ENCODE peak calls at places on chromosomes 5 and 9, in six cellular contexts. One of them, this sample, is unnamed.
A peak's percentile ranks its signal among the peaks of the same experiment; 100 is the strongest.

GRCh38 chr5:171989946-171990712 is 16.3 kb downstream of the FBXW11 start:
- DNase-seq in endothelial cell of umbilical vein: no peak
- DNase-seq in H9: no peak
- DNase-seq in GM10248: no peak
- DNase-seq in fibroblast of the aortic adventitia: no peak
- DNase-seq in IMR-90: no peak
- DNase-seq in this sample: no peak

GRCh38 chr9:104506565-104506964 is 2.5 kb downstream of the OR13F1 start:
- DNase-seq in endothelial cell of umbilical vein: no peak
- DNase-seq in H9: no peak
- DNase-seq in GM10248: no peak
- DNase-seq in fibroblast of the aortic adventitia: no peak
- DNase-seq in IMR-90: no peak
- DNase-seq in this sample: no peak

GRCh38 chr5:142097681-142098080 is 10.9 kb upstream of the NDFIP1 start:
- DNase-seq in endothelial cell of umbilical vein: no peak
- DNase-seq in H9: no peak
- DNase-seq in GM10248: no peak
- DNase-seq in fibroblast of the aortic adventitia: no peak
- DNase-seq in IMR-90: no peak
- DNase-seq in this sample: peak; percentile 52

GRCh38 chr5:58849995-58850667 is 267.3 kb downstream of the RAB3C start:
- DNase-seq in endothelial cell of umbilical vein: peak; percentile 44
- DNase-seq in H9: no peak
- DNase-seq in GM10248: peak; percentile 26
- DNase-seq in fibroblast of the aortic adventitia: peak; percentile 47
- DNase-seq in IMR-90: peak; percentile 26
- DNase-seq in this sample: peak; percentile 30

GRCh38 chr9:71514344-71514975 is 253.9 kb downstream of the CEMIP2 start:
- DNase-seq in endothelial cell of umbilical vein: no peak
- DNase-seq in H9: no peak
- DNase-seq in GM10248: no peak
- DNase-seq in fibroblast of the aortic adventitia: no peak
- DNase-seq in IMR-90: no peak
- DNase-seq in this sample: no peak

GRCh38 chr5:171309526-171310333 is 682 bp downstream of the TLX3 start:
- DNase-seq in endothelial cell of umbilical vein: no peak
- DNase-seq in H9: peak; percentile 78
- DNase-seq in GM10248: no peak
- DNase-seq in fibroblast of the aortic adventitia: no peak
- DNase-seq in IMR-90: no peak
- DNase-seq in this sample: no peak

GRCh38 chr9:5551368-5551767 is 41.0 kb downstream of the PDCD1LG2 start:
- DNase-seq in endothelial cell of umbilical vein: no peak
- DNase-seq in H9: no peak
- DNase-seq in GM10248: no peak
- DNase-seq in fibroblast of the aortic adventitia: no peak
- DNase-seq in IMR-90: no peak
- DNase-seq in this sample: no peak

GRCh38 chr5:67610191-67610912 is 413.8 kb upstream of the CD180 start:
- DNase-seq in endothelial cell of umbilical vein: no peak
- DNase-seq in H9: no peak
- DNase-seq in GM10248: no peak
- DNase-seq in fibroblast of the aortic adventitia: no peak
- DNase-seq in IMR-90: no peak
- DNase-seq in this sample: no peak

GRCh38 chr9:95796029-95796428 is 79.5 kb upstream of the ERCC6L2 start:
- DNase-seq in endothelial cell of umbilical vein: no peak
- DNase-seq in H9: no peak
- DNase-seq in GM10248: no peak
- DNase-seq in fibroblast of the aortic adventitia: no peak
- DNase-seq in IMR-90: no peak
- DNase-seq in this sample: no peak

GRCh38 chr9:124215956-124216355 is 41.8 kb upstream of the NEK6 start:
- DNase-seq in endothelial cell of umbilical vein: no peak
- DNase-seq in H9: no peak
- DNase-seq in GM10248: no peak
- DNase-seq in fibroblast of the aortic adventitia: no peak
- DNase-seq in IMR-90: no peak
- DNase-seq in this sample: no peak

GRCh38 chr5:122500245-122501086 is 188.4 kb downstream of the SNCAIP start:
- DNase-seq in endothelial cell of umbilical vein: peak; percentile 49
- DNase-seq in H9: peak; percentile 73
- DNase-seq in GM10248: peak; percentile 22
- DNase-seq in fibroblast of the aortic adventitia: peak; percentile 74
- DNase-seq in IMR-90: peak; percentile 72
- DNase-seq in this sample: peak; percentile 53

GRCh38 chr5:7331083-7331482 is 64.9 kb upstream of the ADCY2 start:
- DNase-seq in endothelial cell of umbilical vein: no peak
- DNase-seq in H9: peak; percentile 42
- DNase-seq in GM10248: no peak
- DNase-seq in fibroblast of the aortic adventitia: peak; percentile 9
- DNase-seq in IMR-90: no peak
- DNase-seq in this sample: no peak

DNA sequence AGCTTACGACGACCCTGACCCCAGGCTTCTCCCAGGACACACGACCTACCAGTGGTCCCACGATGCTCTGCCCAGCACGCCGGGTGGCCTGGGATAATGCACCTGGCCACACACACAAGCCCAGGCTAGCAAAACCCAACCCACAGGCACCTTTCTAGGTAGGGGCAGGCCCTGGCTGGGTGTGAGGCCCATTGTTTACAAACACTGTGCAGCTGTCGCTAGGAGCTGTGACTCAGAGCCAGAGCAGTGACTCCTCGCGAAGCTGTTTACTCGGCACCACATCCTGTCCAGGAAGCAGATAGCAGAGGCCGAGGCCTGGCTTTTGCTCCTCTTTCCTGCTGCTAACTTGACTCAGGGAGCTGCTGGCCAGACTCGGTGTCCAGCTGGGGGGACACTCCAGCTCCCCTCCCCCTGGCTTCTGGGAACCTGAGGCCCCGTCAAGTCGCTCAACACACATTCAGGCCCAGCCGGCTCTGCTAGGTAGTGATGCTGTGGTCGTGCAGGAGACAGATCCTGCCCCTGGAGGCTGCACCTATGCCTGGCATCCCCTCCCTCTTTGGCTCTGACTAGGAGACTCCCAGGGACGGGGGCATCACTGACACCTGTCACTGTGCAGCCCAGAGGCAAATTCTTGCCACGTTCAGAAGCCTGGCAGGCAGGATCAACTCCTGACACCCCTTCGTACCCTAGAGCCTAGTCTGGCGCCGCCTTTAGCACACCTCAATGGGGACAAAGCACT is 12.8 kb upstream of the RALGDS start:
- DNase-seq in endothelial cell of umbilical vein: peak; percentile 98
- DNase-seq in H9: peak; percentile 72
- DNase-seq in GM10248: peak; percentile 93
- DNase-seq in fibroblast of the aortic adventitia: peak; percentile 86
- DNase-seq in IMR-90: peak; percentile 96
- DNase-seq in this sample: peak; percentile 98
- TF ChIP-seq CTCF in endothelial cell of umbilical vein: peak; percentile 1
- TF ChIP-seq CTCF in H9: no peak
- TF ChIP-seq CTCF in GM10248: no peak
- TF ChIP-seq CTCF in fibroblast of the aortic adventitia: no peak
- TF ChIP-seq CTCF in IMR-90: no peak
- TF ChIP-seq CTCF in this sample: no peak

DNA sequence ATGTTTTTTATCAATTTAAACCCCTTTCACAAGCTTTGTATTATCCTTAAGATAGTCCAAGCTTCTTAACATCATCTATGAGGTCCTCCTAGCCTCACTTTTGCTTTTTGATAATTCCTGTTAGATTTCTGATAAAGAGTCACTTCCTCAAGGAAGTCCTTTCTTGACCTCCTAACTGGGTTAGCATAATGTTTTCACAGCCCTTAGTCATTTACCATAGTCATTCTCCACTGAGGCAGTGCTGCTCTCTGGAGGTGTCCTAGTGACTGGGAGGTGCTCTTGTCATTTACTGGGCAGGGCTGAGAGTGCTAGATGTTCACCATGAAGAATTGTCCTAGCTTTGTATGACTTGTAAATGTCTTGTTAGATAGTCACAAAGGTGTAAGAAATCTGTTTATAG is 26.4 kb downstream of the TNPO1 start:
- DNase-seq in endothelial cell of umbilical vein: peak; percentile 92
- DNase-seq in H9: no peak
- DNase-seq in GM10248: no peak
- DNase-seq in fibroblast of the aortic adventitia: no peak
- DNase-seq in IMR-90: peak; percentile 65
- DNase-seq in this sample: peak; percentile 78
- TF ChIP-seq CTCF in endothelial cell of umbilical vein: no peak
- TF ChIP-seq CTCF in H9: no peak
- TF ChIP-seq CTCF in GM10248: peak; percentile 23
- TF ChIP-seq CTCF in fibroblast of the aortic adventitia: peak; percentile 9
- TF ChIP-seq CTCF in IMR-90: peak; percentile 34
- TF ChIP-seq CTCF in this sample: peak; percentile 57

GRCh38 chr9:130893250-130894101 is 3.1 kb downstream of the QRFP start:
- DNase-seq in endothelial cell of umbilical vein: no peak
- DNase-seq in H9: peak; percentile 29
- DNase-seq in GM10248: no peak
- DNase-seq in fibroblast of the aortic adventitia: no peak
- DNase-seq in IMR-90: no peak
- DNase-seq in this sample: no peak
- TF ChIP-seq CTCF in endothelial cell of umbilical vein: peak; percentile 16
- TF ChIP-seq CTCF in H9: peak; percentile 59
- TF ChIP-seq CTCF in GM10248: peak; percentile 26
- TF ChIP-seq CTCF in fibroblast of the aortic adventitia: no peak
- TF ChIP-seq CTCF in IMR-90: peak; percentile 16
- TF ChIP-seq CTCF in this sample: no peak

GRCh38 chr5:139954462-139954861 is 88.6 kb downstream of the NRG2 start:
- DNase-seq in endothelial cell of umbilical vein: no peak
- DNase-seq in H9: no peak
- DNase-seq in GM10248: peak; percentile 5
- DNase-seq in fibroblast of the aortic adventitia: no peak
- DNase-seq in IMR-90: no peak
- DNase-seq in this sample: no peak

GRCh38 chr5:139956342-139956741 is 86.8 kb downstream of the NRG2 start:
- DNase-seq in endothelial cell of umbilical vein: no peak
- DNase-seq in H9: no peak
- DNase-seq in GM10248: no peak
- DNase-seq in fibroblast of the aortic adventitia: no peak
- DNase-seq in IMR-90: no peak
- DNase-seq in this sample: no peak

GRCh38 chr5:139954022-139954421 is 89.1 kb downstream of the NRG2 start:
- DNase-seq in endothelial cell of umbilical vein: no peak
- DNase-seq in H9: no peak
- DNase-seq in GM10248: peak; percentile 8
- DNase-seq in fibroblast of the aortic adventitia: no peak
- DNase-seq in IMR-90: no peak
- DNase-seq in this sample: no peak

GRCh38 chr5:139955616-139956283 is 87.3 kb downstream of the NRG2 start:
- DNase-seq in endothelial cell of umbilical vein: no peak
- DNase-seq in H9: peak; percentile 64
- DNase-seq in GM10248: peak; percentile 28
- DNase-seq in fibroblast of the aortic adventitia: no peak
- DNase-seq in IMR-90: no peak
- DNase-seq in this sample: no peak

GRCh38 chr5:139955053-139955605 is 88.0 kb downstream of the NRG2 start:
- DNase-seq in endothelial cell of umbilical vein: no peak
- DNase-seq in H9: no peak
- DNase-seq in GM10248: peak; percentile 61
- DNase-seq in fibroblast of the aortic adventitia: no peak
- DNase-seq in IMR-90: no peak
- DNase-seq in this sample: no peak
- TF ChIP-seq CTCF in endothelial cell of umbilical vein: no peak
- TF ChIP-seq CTCF in H9: no peak
- TF ChIP-seq CTCF in GM10248: no peak
- TF ChIP-seq CTCF in fibroblast of the aortic adventitia: no peak
- TF ChIP-seq CTCF in IMR-90: no peak
- TF ChIP-seq CTCF in this sample: no peak

DNA sequence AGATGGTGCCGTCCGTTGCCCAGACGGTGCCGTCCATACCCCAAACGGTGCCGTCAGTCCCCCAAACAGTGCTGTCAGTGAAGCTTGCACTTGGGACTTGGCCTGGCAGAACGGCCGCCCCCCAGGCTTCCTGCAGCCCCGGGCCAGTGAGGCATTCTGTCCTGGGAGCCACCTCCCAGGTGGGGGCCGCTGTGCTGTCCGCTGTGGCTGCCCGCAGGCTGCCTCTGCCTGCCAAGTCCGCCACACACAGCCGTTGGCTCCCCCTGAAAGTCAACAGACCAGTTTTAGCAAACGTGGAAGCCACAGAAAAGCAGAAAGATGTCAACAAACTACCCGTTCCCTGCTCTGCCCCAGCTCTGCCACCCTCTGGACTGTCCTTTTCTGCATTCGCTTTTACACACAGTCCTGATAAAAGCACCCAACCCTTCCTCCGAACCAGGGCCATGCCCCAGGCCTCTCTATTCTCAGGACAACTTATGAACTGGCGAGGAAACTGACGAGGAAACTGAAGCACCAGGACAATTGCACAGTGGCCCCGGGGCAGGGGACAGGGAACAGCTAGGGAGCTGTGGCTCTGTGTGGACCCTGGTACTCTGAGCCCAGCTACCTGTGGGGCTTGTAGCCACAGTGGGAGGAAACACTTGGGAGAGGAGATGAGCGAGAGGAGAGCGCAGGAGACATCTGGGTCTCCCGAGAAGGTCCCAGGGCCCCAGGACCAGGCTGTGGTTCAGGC is 39.6 kb upstream of the RXRA start:
- DNase-seq in endothelial cell of umbilical vein: no peak
- DNase-seq in H9: no peak
- DNase-seq in GM10248: no peak
- DNase-seq in fibroblast of the aortic adventitia: no peak
- DNase-seq in IMR-90: no peak
- DNase-seq in this sample: no peak
- TF ChIP-seq CTCF in endothelial cell of umbilical vein: no peak
- TF ChIP-seq CTCF in H9: no peak
- TF ChIP-seq CTCF in GM10248: no peak
- TF ChIP-seq CTCF in fibroblast of the aortic adventitia: no peak
- TF ChIP-seq CTCF in IMR-90: no peak
- TF ChIP-seq CTCF in this sample: no peak

GRCh38 chr9:134716067-134716466 is 74.5 kb downstream of the COL5A1 start:
- DNase-seq in endothelial cell of umbilical vein: no peak
- DNase-seq in H9: no peak
- DNase-seq in GM10248: no peak
- DNase-seq in fibroblast of the aortic adventitia: no peak
- DNase-seq in IMR-90: peak; percentile 11
- DNase-seq in this sample: peak; percentile 45
- TF ChIP-seq CTCF in endothelial cell of umbilical vein: no peak
- TF ChIP-seq CTCF in H9: no peak
- TF ChIP-seq CTCF in GM10248: no peak
- TF ChIP-seq CTCF in fibroblast of the aortic adventitia: no peak
- TF ChIP-seq CTCF in IMR-90: no peak
- TF ChIP-seq CTCF in this sample: no peak

DNA sequence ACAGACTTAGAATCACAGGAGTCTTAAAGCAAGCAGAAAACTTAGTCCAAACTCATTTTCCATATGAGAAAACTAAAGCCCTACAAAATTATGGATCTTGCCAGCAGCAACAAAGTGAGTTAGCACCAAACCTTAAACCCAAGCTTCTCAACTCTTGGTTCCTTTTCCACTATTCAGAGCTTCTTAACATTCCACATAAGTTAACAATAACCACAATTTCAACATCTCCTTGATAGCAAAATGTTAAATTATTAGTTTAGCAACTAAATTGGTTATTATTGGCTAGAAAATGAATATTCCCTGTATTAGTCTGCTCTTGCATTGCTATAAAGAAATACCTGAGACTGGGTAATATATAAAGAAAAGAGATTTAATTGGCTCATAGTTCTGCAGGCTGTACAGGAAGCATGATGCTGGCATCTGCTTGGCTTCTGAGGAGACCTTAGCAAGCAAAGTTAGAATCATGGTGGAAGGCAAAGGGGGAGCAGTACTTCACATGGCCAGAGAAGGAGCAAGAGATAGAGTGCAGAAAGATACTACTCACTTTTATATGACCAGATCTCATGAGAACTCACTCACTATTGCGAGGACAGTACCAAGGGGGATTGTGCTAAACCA is 26.2 kb upstream of the ARSB start:
- DNase-seq in endothelial cell of umbilical vein: no peak
- DNase-seq in H9: no peak
- DNase-seq in GM10248: no peak
- DNase-seq in fibroblast of the aortic adventitia: peak; percentile 86
- DNase-seq in IMR-90: peak; percentile 90
- DNase-seq in this sample: peak; percentile 77
- TF ChIP-seq CTCF in endothelial cell of umbilical vein: no peak
- TF ChIP-seq CTCF in H9: no peak
- TF ChIP-seq CTCF in GM10248: no peak
- TF ChIP-seq CTCF in fibroblast of the aortic adventitia: peak; percentile 41
- TF ChIP-seq CTCF in IMR-90: peak; percentile 30
- TF ChIP-seq CTCF in this sample: peak; percentile 57

This sample was measured in HFFc6.